ENCODE peak calls at places on chromosomes 12 and 14, in five cellular contexts. Z, J, A, P and E are unnamed samples.

GRCh38 chr12:1795221-1795784 is 25.1 kb upstream of the LRTM2 start:
- DNase-seq in Z (peak; percentile 40), J (no peak), A (no peak), P (no peak), E (no peak)

GRCh38 chr12:70664463-70664862 is 27.2 kb upstream of the PTPRB start:
- DNase-seq in Z (no peak), J (no peak), A (no peak), P (no peak), E (no peak)

GRCh38 chr12:79329933-79330332 is 360.8 kb downstream of the PAWR start:
- DNase-seq in Z (no peak), J (no peak), A (peak; percentile 53), P (no peak), E (no peak)

GRCh38 chr12:4278582-4278939 is 5.0 kb downstream of the CCND2 start:
- DNase-seq in Z (no peak), J (no peak), A (no peak), P (no peak), E (no peak)

GRCh38 chr14:104602315-104602932 is 2.1 kb downstream of the TMEM179 start:
- DNase-seq in Z (no peak), J (peak; percentile 87), A (no peak), P (no peak), E (no peak)

GRCh38 chr12:55933158-55933798 is 2.3 kb downstream of the DGKA start:
- DNase-seq in Z (no peak), J (peak; percentile 87), A (no peak), P (no peak), E (no peak)

GRCh38 chr12:109533487-109533740 is 39.9 kb downstream of the MMAB start:
- DNase-seq in Z (no peak), J (no peak), A (no peak), P (no peak), E (no peak)

GRCh38 chr14:36271939-36272907 is 48.2 kb downstream of the MBIP start:
- DNase-seq in Z (no peak), J (no peak), A (peak; percentile 5), P (no peak), E (peak; percentile 4)

GRCh38 chr12:71763682-71764379 is 9.2 kb downstream of the RAB21 start:
- DNase-seq in Z (no peak), J (peak; percentile 45), A (no peak), P (no peak), E (no peak)

GRCh38 chr12:53298154-53298553 is 1.3 kb upstream of the MYG1 start:
- DNase-seq in Z (no peak), J (peak; percentile 93), A (peak; percentile 97), P (no peak), E (no peak)

GRCh38 chr12:112855375-112855774 is 51.4 kb upstream of the OAS1 start:
- DNase-seq in Z (no peak), J (peak; percentile 64), A (no peak), P (no peak), E (no peak)

GRCh38 chr14:55430024-55430690 is 10.3 kb downstream of the TBPL2 start:
- DNase-seq in Z (peak; percentile 44), J (peak; percentile 70), A (peak; percentile 86), P (no peak), E (peak; percentile 22)

GRCh38 chr12:2417761-2418160 is 365.0 kb downstream of the CACNA1C start:
- DNase-seq in Z (no peak), J (no peak), A (no peak), P (no peak), E (no peak)

GRCh38 chr12:24111101-24111500 is 161.6 kb upstream of the SOX5 start:
- DNase-seq in Z (no peak), J (no peak), A (peak; percentile 79), P (no peak), E (no peak)

GRCh38 chr12:90572778-90573177 is 382.2 kb downstream of the CCER1 start:
- DNase-seq in Z (no peak), J (no peak), A (no peak), P (no peak), E (no peak)

GRCh38 chr12:97595423-97595822 is 132.8 kb downstream of the RMST start:
- DNase-seq in Z (no peak), J (no peak), A (no peak), P (no peak), E (no peak)

GRCh38 chr14:64807588-64807987 is 72.1 kb downstream of the SPTB start:
- DNase-seq in Z (no peak), J (no peak), A (no peak), P (no peak), E (no peak)

GRCh38 chr14:47194051-47194450 is 481.4 kb downstream of the MDGA2 start:
- DNase-seq in Z (no peak), J (no peak), A (no peak), P (no peak), E (no peak)

GRCh38 chr12:101599771-101600486 is 5.2 kb downstream of the MYBPC1 start:
- DNase-seq in Z (no peak), J (no peak), A (no peak), P (no peak), E (no peak)

GRCh38 chr12:121062391-121063045 is 23.5 kb upstream of the OASL start:
- DNase-seq in Z (no peak), J (no peak), A (no peak), P (no peak), E (no peak)

GRCh38 chr14:52110441-52111086 is 41.7 kb upstream of the NID2 start:
- DNase-seq in Z (no peak), J (no peak), A (peak; percentile 88), P (no peak), E (no peak)

GRCh38 chr12:91178139-91178561 is 4.5 kb downstream of the DCN start:
- DNase-seq in Z (no peak), J (no peak), A (peak; percentile 62), P (peak; percentile 43), E (peak; percentile 6)

GRCh38 chr14:21735639-21736307 is 62.2 kb upstream of the OR4E1 start:
- DNase-seq in Z (no peak), J (no peak), A (no peak), P (no peak), E (no peak)

GRCh38 chr14:48575772-48576171 is 900.4 kb upstream of the MDGA2 start:
- DNase-seq in Z (peak; percentile 31), J (no peak), A (no peak), P (no peak), E (no peak)

GRCh38 chr12:49389092-49389703 is 21.9 kb downstream of the SPATS2 start:
- DNase-seq in Z (no peak), J (no peak), A (no peak), P (no peak), E (no peak)

GRCh38 chr14:89572566-89573398 is 155.7 kb upstream of the FOXN3 start:
- DNase-seq in Z (no peak), J (no peak), A (no peak), P (no peak), E (no peak)

GRCh38 chr12:125203145-125203765 is 138.0 kb downstream of the AACS start:
- DNase-seq in Z (no peak), J (no peak), A (no peak), P (no peak), E (no peak)

GRCh38 chr14:96408608-96409007 is 16.7 kb downstream of the AK7 start:
- DNase-seq in Z (no peak), J (no peak), A (no peak), P (no peak), E (no peak)

GRCh38 chr14:103066399-103066798 is 9.1 kb upstream of the CDC42BPB start:
- DNase-seq in Z (no peak), J (no peak), A (no peak), P (no peak), E (no peak)

GRCh38 chr14:51341338-51341737 is 101.3 kb downstream of the TMX1 start:
- DNase-seq in Z (no peak), J (no peak), A (no peak), P (no peak), E (no peak)

GRCh38 chr12:3293446-3294161 is 197.4 kb upstream of the PRMT8 start:
- DNase-seq in Z (peak; percentile 70), J (peak; percentile 95), A (peak; percentile 55), P (no peak), E (no peak)

GRCh38 chr14:22112004-22112403 is 438.4 kb upstream of the OR4E1 start:
- DNase-seq in Z (peak; percentile 7), J (no peak), A (no peak), P (no peak), E (no peak)

GRCh38 chr14:69921052-69921451 is 41.8 kb downstream of the SMOC1 start:
- DNase-seq in Z (no peak), J (peak; percentile 95), A (peak; percentile 92), P (no peak), E (no peak)

DNA sequence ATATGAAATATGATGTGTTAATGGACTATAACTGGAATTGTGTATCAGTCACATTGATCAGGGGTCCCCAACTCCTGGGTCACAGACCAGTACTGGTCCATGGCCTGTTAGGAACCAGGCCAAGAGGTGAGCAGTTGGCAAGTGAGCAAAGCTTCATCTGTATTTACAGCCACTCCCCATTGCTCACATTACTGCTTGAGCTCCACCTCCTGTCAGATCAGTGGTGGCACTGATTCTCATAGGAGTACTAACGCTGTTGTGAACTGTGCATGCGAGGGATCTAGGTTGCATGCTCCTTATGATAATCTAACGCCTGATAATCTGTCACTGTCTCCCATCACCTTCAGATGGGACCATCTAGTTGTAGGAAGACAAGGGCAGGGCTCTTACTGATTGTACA is 72.3 kb downstream of the CDK17 start:
- DNase-seq in Z (no peak), J (no peak), A (no peak), P (no peak), E (no peak)
- TF ChIP-seq CTCF in Z (no peak), J (no peak), A (no peak), P (no peak), E (no peak)

GRCh38 chr14:29005647-29006046 is 239.1 kb downstream of the FOXG1 start:
- DNase-seq in Z (no peak), J (no peak), A (no peak), P (no peak), E (no peak)

DNA sequence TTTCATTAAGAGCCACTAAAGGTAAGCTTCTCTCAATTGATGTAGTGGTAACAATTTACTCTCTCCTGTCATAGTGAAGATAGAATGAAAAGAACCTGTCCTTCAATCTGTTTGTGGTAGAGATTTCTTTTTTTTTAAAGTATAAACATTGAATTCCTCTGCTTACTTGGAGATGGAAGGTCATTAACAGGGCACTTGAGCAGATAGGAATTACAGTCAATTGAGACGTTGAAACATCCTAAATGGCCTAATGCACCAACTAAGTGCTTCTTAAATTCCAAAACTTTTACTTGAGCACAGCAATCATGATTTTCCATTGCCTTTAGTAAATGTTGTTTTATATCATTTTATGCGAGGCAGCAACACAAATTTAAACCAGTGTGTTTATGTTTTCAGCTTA is 241.4 kb downstream of the FOXG1 start:
- DNase-seq in Z (no peak), J (no peak), A (no peak), P (no peak), E (no peak)
- H3K4me3 ChIP-seq in Z (no peak overlapping the region), J (no peak overlapping the region), A (no peak overlapping the region), P (no peak overlapping the region), E (no peak overlapping the region)

GRCh38 chr14:101070540-101071492 is 167.3 kb upstream of the RTL1 start:
- DNase-seq in Z (no peak), J (peak; percentile 87), A (no peak), P (no peak), E (no peak)
- H3K36me3 ChIP-seq in Z (no peaks in the 10 kb centered on the region), J (peaks cover 37% of the 10 kb centered on the region), A (peaks cover 39% of the 10 kb centered on the region), P (no peaks in the 10 kb centered on the region), E (no peaks in the 10 kb centered on the region)

DNA sequence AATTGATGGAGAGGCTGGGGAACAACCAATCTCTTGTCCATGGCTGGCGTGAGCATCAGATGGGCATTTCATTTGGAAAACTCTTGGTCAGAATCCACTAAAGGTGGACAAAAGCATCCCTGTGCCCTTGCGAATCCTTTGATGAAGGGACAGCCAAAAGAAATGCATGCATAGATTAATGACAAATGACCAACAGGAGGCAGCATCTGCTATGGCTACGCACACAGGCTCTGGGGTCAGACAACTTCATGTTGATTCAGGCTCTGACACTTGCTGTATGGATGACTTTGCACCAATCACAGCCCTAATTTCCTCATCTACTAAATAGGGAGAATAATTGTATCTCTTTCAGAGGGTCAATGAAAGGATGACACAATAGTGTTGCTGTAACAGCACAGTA is 117.5 kb downstream of the ASCL4 start:
- DNase-seq in Z (peak; percentile 19), J (no peak), A (peak; percentile 4), P (no peak), E (no peak)
- TF ChIP-seq CTCF in Z (peak; percentile 63), J (peak; percentile 56), A (peak; percentile 27), P (no peak), E (peak; percentile 53)